ENCODE peak calls at places on chromosome 3, in seven cellular contexts. O is lower leg skin, T is endothelial cell, H is lower lobe of right lung, D is WTC11, N is progenitor cell of endocrine pancreas, Q is cardiac fibroblast. U is an unnamed sample.

GRCh38 chr3:138465927-138466326 is 31.5 kb downstream of the ESYT3 start:
- DNase-seq in D (no peak), Q (peak; percentile 16), O (no peak), H (no peak), T (no peak), N (no peak), U (no peak)

GRCh38 chr3:101673953-101674352 is 3.0 kb downstream of the ZBTB11 start:
- DNase-seq in H (no peak), N (no peak), Q (no peak), O (no peak), D (no peak), T (no peak), U (no peak)

GRCh38 chr3:128060473-128061381 is 8.5 kb downstream of the SEC61A1 start:
- DNase-seq in T (no peak), Q (peak; percentile 98), D (no peak), N (no peak), H (no peak), O (no peak), U (no peak)

GRCh38 chr3:58041182-58041825 is 33.1 kb downstream of the FLNB start:
- DNase-seq in N (no peak), O (no peak), H (no peak), T (no peak), Q (peak; percentile 53), D (no peak), U (no peak)

GRCh38 chr3:163817015-163817414 is 1261.3 kb downstream of the SI start:
- DNase-seq in H (no peak), O (no peak), T (no peak), N (no peak), D (no peak), Q (no peak), U (no peak)

GRCh38 chr3:183142199-183142598 is 20.3 kb downstream of the LAMP3 start:
- DNase-seq in N (no peak), H (no peak), Q (peak; percentile 32), T (no peak), O (no peak), D (no peak), U (no peak)

GRCh38 chr3:30689202-30689641 is 82.8 kb downstream of the TGFBR2 start:
- DNase-seq in D (no peak), O (no peak), Q (peak; percentile 71), H (no peak), N (no peak), T (no peak), U (no peak)

GRCh38 chr3:143480306-143480852 is 360.8 kb downstream of the CHST2 start:
- DNase-seq in D (no peak), O (no peak), N (no peak), H (no peak), Q (peak; percentile 75), T (no peak), U (no peak)

GRCh38 chr3:81218023-81218422 is 543.4 kb downstream of the GBE1 start:
- DNase-seq in T (peak; percentile 11), D (peak; percentile 19), O (no peak), Q (peak; percentile 72), H (no peak), N (no peak), U (no peak)

GRCh38 chr3:129629011-129629410 is 22.5 kb upstream of the PLXND1 start:
- DNase-seq in H (no peak), T (no peak), D (no peak), N (no peak), Q (no peak), O (no peak), U (no peak)

GRCh38 chr3:183148056-183148455 is 14.5 kb downstream of the LAMP3 start:
- DNase-seq in D (no peak), O (no peak), Q (peak; percentile 76), T (no peak), H (no peak), N (no peak), U (no peak)

GRCh38 chr3:99818818-99819217 is 1.2 kb downstream of the CMSS1 start:
- DNase-seq in O (no peak), Q (no peak), N (no peak), T (no peak), D (no peak), H (no peak), U (no peak)

GRCh38 chr3:159252772-159253384 is 451.0 kb downstream of the MFSD1 start:
- DNase-seq in T (peak; percentile 15), N (no peak), Q (peak; percentile 91), H (no peak), O (no peak), D (no peak), U (no peak)

GRCh38 chr3:146543461-146544012 is 870 bp downstream of the PLSCR1 start:
- DNase-seq in T (peak; percentile 6), D (no peak), N (no peak), O (no peak), Q (peak; percentile 52), H (no peak), U (no peak)

GRCh38 chr3:141394560-141394959 is 26.3 kb downstream of the ZBTB38 start:
- DNase-seq in D (no peak), O (no peak), N (no peak), H (no peak), Q (no peak), T (no peak), U (no peak)

GRCh38 chr3:152376351-152377183 is 107.8 kb downstream of the MBNL1 start:
- DNase-seq in H (peak; percentile 46), O (no peak), T (no peak), N (no peak), D (no peak), Q (peak; percentile 76), U (no peak)

GRCh38 chr3:152381881-152382295 is 113.2 kb downstream of the MBNL1 start:
- DNase-seq in O (no peak), T (no peak), H (no peak), D (no peak), N (no peak), Q (no peak), U (no peak)

GRCh38 chr3:152377184-152377570 is 108.4 kb downstream of the MBNL1 start:
- DNase-seq in Q (no peak), O (no peak), N (no peak), D (no peak), T (no peak), H (no peak), U (no peak)

GRCh38 chr3:152380048-152380447 is 111.3 kb downstream of the MBNL1 start:
- DNase-seq in H (no peak), T (no peak), D (no peak), Q (no peak), O (no peak), N (no peak), U (no peak)

DNA sequence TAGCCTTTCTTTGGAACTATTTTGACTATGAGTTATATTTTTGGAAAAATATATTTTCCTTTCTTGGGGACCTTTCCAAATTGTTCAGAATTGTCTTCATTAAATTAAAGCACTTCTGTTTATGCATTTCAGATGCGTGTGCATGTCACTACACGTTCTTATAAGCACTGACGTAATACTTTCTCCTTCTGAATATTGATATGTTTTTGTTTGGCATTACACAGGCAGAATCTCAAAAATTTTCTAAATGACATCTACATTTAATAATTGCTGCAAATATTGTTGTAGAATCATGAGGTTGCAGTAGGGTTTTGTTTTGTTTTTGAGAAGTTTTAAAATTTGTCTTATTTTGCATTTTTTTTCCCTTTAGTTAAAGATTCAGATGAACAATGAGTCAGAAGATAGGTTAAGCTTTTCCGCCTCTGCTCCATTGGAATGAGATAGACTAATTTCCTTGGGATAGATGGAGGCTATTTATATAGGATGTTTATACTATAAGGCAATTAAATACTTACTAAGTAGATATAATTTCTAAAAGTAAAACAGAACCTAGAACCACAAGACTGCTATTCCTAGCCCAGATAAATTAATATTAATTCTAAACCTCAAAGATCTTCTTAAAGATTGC is 110.8 kb downstream of the MBNL1 start:
- DNase-seq in O (no peak), T (no peak), N (no peak), Q (no peak), H (no peak), D (no peak), U (no peak)
- TF ChIP-seq CTCF in O (no peak), T (no peak), N (no peak), Q (no peak), H (no peak), D (no peak), U (no peak)

GRCh38 chr3:16375891-16376290 is 110.9 kb downstream of the OXNAD1 start:
- DNase-seq in O (no peak), N (no peak), T (no peak), H (no peak), D (no peak), Q (no peak), U (no peak)

GRCh38 chr3:16370872-16371740 is 106.1 kb downstream of the OXNAD1 start:
- DNase-seq in D (no peak), N (no peak), H (no peak), Q (peak; percentile 10), O (no peak), T (no peak), U (no peak)

GRCh38 chr3:16374047-16375019 is 109.3 kb downstream of the OXNAD1 start:
- DNase-seq in D (no peak), T (peak; percentile 47), H (no peak), Q (no peak), N (no peak), O (no peak), U (no peak)

GRCh38 chr3:16372362-16373269 is 107.6 kb downstream of the OXNAD1 start:
- DNase-seq in O (no peak), Q (peak; percentile 5), H (no peak), T (no peak), N (no peak), D (no peak), U (no peak)

DNA sequence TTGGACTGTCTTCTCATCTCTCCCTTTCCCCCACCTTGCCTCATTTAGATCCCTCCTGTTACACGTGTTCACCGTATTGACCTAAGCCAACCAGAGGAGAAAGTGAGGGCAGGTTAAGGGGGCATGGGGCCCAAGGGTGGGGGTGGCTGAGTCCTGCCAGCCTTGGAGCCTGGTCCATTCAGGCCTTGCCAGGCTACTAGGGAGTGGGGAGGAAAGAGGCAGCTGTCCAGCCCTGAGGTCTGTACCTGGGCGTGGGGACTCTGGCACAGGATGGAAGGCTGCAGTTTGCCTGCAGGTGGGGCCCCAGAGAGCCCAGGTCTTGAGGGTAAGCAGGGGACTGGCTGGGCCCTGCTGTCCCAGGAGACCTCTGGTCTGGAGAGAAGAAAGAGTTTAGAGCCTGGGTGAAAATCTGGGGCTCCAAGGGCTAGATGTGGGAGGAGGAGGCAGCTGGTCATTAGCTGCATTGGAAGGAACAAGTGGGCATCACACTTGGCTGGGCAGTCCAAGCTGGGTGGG is 108.3 kb downstream of the OXNAD1 start:
- DNase-seq in T (no peak), O (no peak), D (no peak), Q (no peak), H (no peak), N (no peak), U (no peak)
- TF ChIP-seq CTCF in T (no peak), O (no peak), D (no peak), Q (no peak), H (no peak), N (no peak), U (no peak)

DNA sequence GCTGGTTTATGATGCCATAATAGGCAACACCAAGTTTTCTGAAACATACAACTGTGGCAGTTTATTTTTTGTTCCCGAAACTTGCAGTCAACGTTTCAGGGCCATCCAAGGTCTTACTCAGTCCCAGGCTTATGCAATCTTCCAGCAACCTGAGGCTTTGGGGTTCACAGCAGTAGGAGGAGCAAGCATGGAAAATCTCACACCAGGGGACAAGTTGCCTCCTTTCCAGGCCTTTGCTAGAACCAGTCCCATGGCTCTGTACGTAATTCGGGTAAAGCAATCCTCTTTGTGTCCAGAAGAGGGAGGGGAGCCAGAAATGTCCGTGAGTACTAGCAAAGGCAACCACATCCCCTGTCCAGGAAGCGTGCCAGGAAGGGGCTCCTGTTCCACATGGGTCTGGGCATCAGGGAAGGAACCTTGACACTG is 4.7 kb upstream of the FAM240A start:
- DNase-seq in O (peak; percentile 63), T (peak; percentile 35), H (no peak), Q (no peak), N (no peak), D (peak; percentile 49), U (no peak)
- TF ChIP-seq CTCF in O (no peak), T (peak; percentile 31), H (no peak), Q (peak; percentile 15), N (peak; percentile 45), D (peak; percentile 21), U (peak; percentile 49)

GRCh38 chr3:9820944-9821343 is 10.9 kb downstream of the TTLL3 start:
- DNase-seq in D (peak; percentile 29), H (no peak), T (no peak), N (no peak), Q (peak; percentile 40), O (no peak), U (no peak)
- TF ChIP-seq CTCF in D (peak; percentile 24), H (peak; percentile 12), T (no peak), N (peak; percentile 44), Q (peak; percentile 52), O (no peak), U (peak; percentile 58)